ENCODE peak calls at places on chromosomes 1 and 21, in six cellular contexts. R is T-helper 2 cell; P is NCI-H1417; Y is ELR; S is stromal cell of bone marrow; E is stimulated activated CD8-positive, alpha-beta memory T cell treated with anti-CD3 and anti-CD28 coated beads, Interleukin-4, amount 100 ng/mL, for 1 hour. T is an unnamed sample.

GRCh38 chr1:91173379-91173890 is 151.6 kb upstream of the ZNF644 start:
- DNase-seq in R (no peak), P (no peak), Y (no peak), S (no peak), E (no peak), T (no peak)

GRCh38 chr21:37568415-37568814 is 201.8 kb downstream of the DYRK1A start:
- DNase-seq in R (no peak), P (no peak), Y (no peak), S (no peak), E (no peak), T (no peak)

GRCh38 chr1:44408181-44409018 is 3.3 kb downstream of the RNF220 start:
- DNase-seq in R (no peak), P (no peak), Y (no peak), S (no peak), E (no peak), T (no peak)

GRCh38 chr1:81880781-81881180 is 80.0 kb downstream of the ADGRL2 start:
- DNase-seq in R (no peak), P (no peak), Y (peak), S (no peak), E (no peak), T (peak)

GRCh38 chr1:11841245-11842153 is 6.1 kb downstream of the NPPA start:
- DNase-seq in R (no peak), P (peak), Y (no peak), S (no peak), E (no peak), T (no peak)

GRCh38 chr1:179217943-179218507 is 11.5 kb downstream of the ABL2 start:
- DNase-seq in R (no peak), P (no peak), Y (peak), S (peak), E (no peak), T (peak)

GRCh38 chr1:113456967-113457366 is 66.7 kb downstream of the MAGI3 start:
- DNase-seq in R (no peak), P (no peak), Y (peak), S (peak), E (no peak), T (peak)

GRCh38 chr1:196361112-196361714 is 247.0 kb downstream of the KCNT2 start:
- DNase-seq in R (no peak), P (no peak), Y (peak), S (peak), E (no peak), T (peak)

GRCh38 chr1:204591473-204592090 is 75.4 kb downstream of the MDM4 start:
- DNase-seq in R (no peak), P (no peak), Y (peak), S (peak), E (no peak), T (peak)

GRCh38 chr1:52795464-52795863 is 47.1 kb upstream of the ZYG11A start:
- DNase-seq in R (no peak), P (no peak), Y (no peak), S (no peak), E (no peak), T (no peak)

GRCh38 chr1:229148041-229148671 is 122.8 kb upstream of the RAB4A start:
- DNase-seq in R (no peak), P (peak), Y (no peak), S (no peak), E (no peak), T (no peak)

GRCh38 chr1:159510223-159510530 is 25.6 kb downstream of the OR10J5 start:
- DNase-seq in R (no peak), P (no peak), Y (no peak), S (no peak), E (no peak), T (no peak)

GRCh38 chr1:171910786-171911185 is 69.5 kb downstream of the DNM3 start:
- DNase-seq in R (no peak), P (no peak), Y (no peak), S (no peak), E (no peak), T (no peak)

GRCh38 chr1:172999349-172999748 is 51.4 kb downstream of the TNFSF18 start:
- DNase-seq in R (no peak), P (no peak), Y (no peak), S (no peak), E (no peak), T (no peak)

GRCh38 chr1:6801998-6802397 is 16.7 kb downstream of the CAMTA1 start:
- DNase-seq in R (no peak), P (no peak), Y (peak), S (peak), E (no peak), T (no peak)

GRCh38 chr1:30673395-30673794 is 50.0 kb downstream of the MATN1 start:
- DNase-seq in R (no peak), P (no peak), Y (no peak), S (no peak), E (no peak), T (no peak)